ENCODE peak calls at places on chromosomes 4 and X, in six cellular contexts. O, Y, S, C, W and H are unnamed samples.

GRCh38 chrX:2385224-2385623 is 115.6 kb downstream of the DHRSX start:
- DNase-seq in O (peak; percentile 88), Y (no peak), S (no peak), C (no peak), W (no peak), H (peak; percentile 30)

GRCh38 chr4:80201326-80202151 is 4.2 kb downstream of the PRDM8 start:
- DNase-seq in O (peak; percentile 89), Y (no peak), S (peak; percentile 55), C (no peak), W (no peak), H (no peak)

GRCh38 chrX:151393514-151393913 is 3.5 kb upstream of the VMA21 start:
- DNase-seq in O (no peak), Y (no peak), S (no peak), C (no peak), W (no peak), H (no peak)

GRCh38 chrX:72280210-72280882 is 3.3 kb upstream of the RPS4X start:
- DNase-seq in O (peak; percentile 38), Y (no peak), S (no peak), C (no peak), W (no peak), H (peak; percentile 29)

GRCh38 chr4:13178621-13179020 is 305.5 kb downstream of the RAB28 start:
- DNase-seq in O (no peak), Y (no peak), S (no peak), C (no peak), W (no peak), H (no peak)

GRCh38 chr4:110586137-110586850 is 36.6 kb downstream of the PITX2 start:
- DNase-seq in O (peak; percentile 69), Y (no peak), S (no peak), C (no peak), W (no peak), H (peak; percentile 24)

GRCh38 chr4:128163177-128164117 is 102.3 kb downstream of the LARP1B start:
- DNase-seq in O (peak; percentile 87), Y (no peak), S (no peak), C (no peak), W (no peak), H (peak; percentile 1)

GRCh38 chr4:139603576-139604387 is 47.8 kb upstream of the SETD7 start:
- DNase-seq in O (peak; percentile 59), Y (no peak), S (no peak), C (no peak), W (peak; percentile 84), H (no peak)

GRCh38 chrX:64198046-64198445 is 7.5 kb downstream of the AMER1 start:
- DNase-seq in O (no peak), Y (no peak), S (no peak), C (no peak), W (no peak), H (no peak)

GRCh38 chr4:129218355-129218754 is 122.4 kb downstream of the C4orf33 start:
- DNase-seq in O (no peak), Y (no peak), S (no peak), C (no peak), W (no peak), H (no peak)

GRCh38 chr4:52250124-52250523 is 199.0 kb downstream of the SPATA18 start:
- DNase-seq in O (no peak), Y (peak; percentile 31), S (peak; percentile 48), C (no peak), W (peak; percentile 78), H (no peak)

GRCh38 chr4:150297861-150298474 is 219.7 kb downstream of the DCLK2 start:
- DNase-seq in O (peak; percentile 78), Y (no peak), S (no peak), C (no peak), W (peak; percentile 67), H (no peak)

GRCh38 chr4:108620101-108620932 is at the start of gene RPL34:
- DNase-seq in O (peak; percentile 99), Y (peak; percentile 95), S (peak; percentile 96), C (peak; percentile 98), W (peak; percentile 98), H (peak; percentile 29)

GRCh38 chr4:74023709-74024108 is 14.8 kb downstream of the CXCL3 start:
- DNase-seq in O (no peak), Y (no peak), S (no peak), C (no peak), W (no peak), H (no peak)

GRCh38 chr4:113761682-113762060 is at the start of gene CAMK2D:
- DNase-seq in O (peak; percentile 89), Y (peak; percentile 94), S (peak; percentile 87), C (peak; percentile 88), W (peak; percentile 74), H (peak; percentile 28)

GRCh38 chr4:40264995-40265909 is 68.4 kb downstream of the RHOH start:
- DNase-seq in O (no peak), Y (no peak), S (peak; percentile 18), C (no peak), W (no peak), H (no peak)

GRCh38 chr4:155077860-155078259 is 130.6 kb upstream of the NPY2R start:
- DNase-seq in O (no peak), Y (no peak), S (no peak), C (no peak), W (no peak), H (no peak)

GRCh38 chrX:7073336-7073735 is 74.2 kb upstream of the STS start:
- DNase-seq in O (no peak), Y (no peak), S (no peak), C (no peak), W (no peak), H (no peak)

GRCh38 chr4:62399242-62399641 is 1199.1 kb downstream of the ADGRL3 start:
- DNase-seq in O (no peak), Y (no peak), S (no peak), C (no peak), W (no peak), H (no peak)

GRCh38 chr4:6338175-6338950 is 68.7 kb downstream of the WFS1 start:
- DNase-seq in O (no peak), Y (no peak), S (no peak), C (no peak), W (no peak), H (no peak)

GRCh38 chr4:7186081-7186480 is 6.3 kb upstream of the SORCS2 start:
- DNase-seq in O (no peak), Y (no peak), S (peak; percentile 30), C (peak; percentile 44), W (no peak), H (no peak)

GRCh38 chrX:128781506-128781905 is 729.3 kb upstream of the ACTRT1 start:
- DNase-seq in O (no peak), Y (no peak), S (no peak), C (no peak), W (no peak), H (peak; percentile 6)

GRCh38 chr4:96352051-96352517 is 512.2 kb downstream of the PDHA2 start:
- DNase-seq in O (no peak), Y (no peak), S (no peak), C (no peak), W (no peak), H (no peak)

GRCh38 chr4:96343836-96344235 is 503.9 kb downstream of the PDHA2 start:
- DNase-seq in O (no peak), Y (no peak), S (no peak), C (no peak), W (no peak), H (no peak)

GRCh38 chr4:96342790-96343455 is 503.0 kb downstream of the PDHA2 start:
- DNase-seq in O (no peak), Y (no peak), S (no peak), C (no peak), W (no peak), H (no peak)

DNA sequence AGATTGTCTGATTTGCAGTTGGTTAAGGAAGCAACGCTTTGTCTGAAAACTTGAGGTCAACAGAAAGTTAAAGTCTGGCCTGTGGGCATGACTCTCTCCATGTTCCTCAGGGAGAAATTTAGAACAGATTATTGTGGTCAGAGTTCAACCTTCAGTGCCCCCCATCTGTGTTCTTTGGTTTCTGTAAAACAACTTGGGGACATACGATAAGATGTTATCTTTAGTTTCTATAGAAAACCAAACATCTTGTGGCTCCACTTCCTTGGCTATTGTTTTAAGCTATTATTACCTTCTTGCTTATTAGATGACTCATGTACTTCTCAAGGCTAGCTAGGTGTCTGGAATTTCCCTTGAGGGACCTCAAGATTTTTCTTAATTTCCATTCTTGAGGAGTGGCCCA is 507.7 kb downstream of the PDHA2 start:
- DNase-seq in O (no peak), Y (no peak), S (no peak), C (no peak), W (no peak), H (no peak)
- TF ChIP-seq POLR2A in O (no peak), Y (no peak), S (no peak), C (no peak), W (no peak), H (no peak)

GRCh38 chrX:101485212-101486064 is at the start of gene ARMCX4:
- DNase-seq in O (peak; percentile 62), Y (peak; percentile 4), S (peak; percentile 58), C (peak; percentile 77), W (no peak), H (no peak)
- TF ChIP-seq POLR2A in O (peak; percentile 41), Y (no peak), S (peak; percentile 48), C (no peak), W (peak; percentile 22), H (peak; percentile 18)

GRCh38 chr4:98659741-98660507 is 1.5 kb upstream of the TSPAN5 start:
- DNase-seq in O (peak; percentile 58), Y (no peak), S (no peak), C (no peak), W (no peak), H (peak; percentile 35)

GRCh38 chr4:98657531-98658286 is 702 bp downstream of the TSPAN5 start:
- DNase-seq in O (peak; percentile 69), Y (peak; percentile 21), S (peak; percentile 27), C (no peak), W (no peak), H (peak; percentile 63)

GRCh38 chr4:98656443-98656842 is 2.0 kb downstream of the TSPAN5 start:
- DNase-seq in O (no peak), Y (no peak), S (no peak), C (no peak), W (no peak), H (no peak)

GRCh38 chr4:98659106-98659592 is 738 bp upstream of the TSPAN5 start:
- DNase-seq in O (peak; percentile 57), Y (no peak), S (no peak), C (no peak), W (no peak), H (no peak)

DNA sequence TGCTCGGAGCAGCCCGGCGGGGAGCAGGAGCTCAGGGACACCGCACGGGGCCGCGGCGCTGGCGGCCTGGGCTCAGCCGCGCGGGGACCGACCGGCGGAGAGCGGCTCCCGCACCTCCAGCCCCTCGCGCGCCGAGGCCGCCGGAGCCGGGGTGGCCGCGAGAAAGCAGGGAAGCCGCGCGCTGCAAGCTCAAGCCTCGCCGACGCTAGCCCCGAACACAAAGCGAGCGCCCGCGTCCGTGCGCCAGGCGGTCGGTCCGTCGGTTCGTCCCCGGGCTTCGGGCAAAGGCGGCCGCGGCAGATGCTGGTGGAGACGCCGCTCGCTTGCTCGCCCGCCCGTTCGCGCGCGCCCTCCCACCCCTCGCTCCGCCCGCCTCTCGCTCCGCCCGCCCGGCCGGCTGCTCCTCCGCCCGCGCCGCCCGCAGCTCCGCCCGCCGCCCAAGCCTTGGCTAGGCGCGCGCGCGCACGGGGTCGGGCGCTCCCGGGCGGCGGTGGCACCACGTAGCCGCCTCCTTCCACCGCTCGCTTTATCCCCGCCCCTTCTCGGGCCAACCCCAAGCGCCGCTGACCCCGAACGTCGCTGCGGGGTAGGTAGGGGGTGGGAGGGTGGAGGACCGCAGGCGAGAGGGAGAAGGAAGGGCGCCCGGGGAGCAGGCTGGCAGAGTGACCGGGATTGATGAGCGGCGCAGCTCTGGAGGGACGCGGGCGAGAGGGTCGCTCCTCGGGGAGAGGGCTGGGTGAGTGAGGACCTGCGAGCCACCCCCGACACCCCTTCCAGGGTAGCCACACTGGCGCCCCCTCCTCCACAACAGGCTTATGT is at the start of gene TSPAN5:
- DNase-seq in O (peak; percentile 67), Y (peak; percentile 30), S (peak; percentile 77), C (peak; percentile 80), W (peak; percentile 41), H (peak; percentile 52)
- TF ChIP-seq POLR2A in O (no peak), Y (peak; percentile 67), S (peak; percentile 42), C (peak; percentile 11), W (peak; percentile 51), H (peak; percentile 56)

GRCh38 chr4:181582595-181582994 is 660.6 kb upstream of the TENM3 start:
- DNase-seq in O (no peak), Y (no peak), S (no peak), C (no peak), W (no peak), H (no peak)
- TF ChIP-seq POLR2A in O (no peak), Y (no peak), S (no peak), C (no peak), W (no peak), H (no peak)